ENCODE peak calls at places on chromosomes 6 and 20, in six cellular contexts. One of them, this sample, is unnamed.

GRCh38 chr20:9966966-9967365 is 67.8 kb upstream of the ANKEF1 start:
- DNase-seq in ovary: no peak
- DNase-seq in progenitor cell of endocrine pancreas: no peak
- DNase-seq in BE2C: no peak
- DNase-seq in A549: peak; percentile 36
- DNase-seq in thoracic aorta: no peak
- DNase-seq in this sample: no peak

GRCh38 chr20:3115190-3116107 is 30.9 kb upstream of the AVP start:
- DNase-seq in ovary: no peak
- DNase-seq in thoracic aorta: no peak
- DNase-seq in progenitor cell of endocrine pancreas: no peak
- DNase-seq in A549: peak; percentile 97
- DNase-seq in BE2C: peak; percentile 70
- DNase-seq in this sample: peak; percentile 47

GRCh38 chr6:129606664-129607063 is 103.3 kb downstream of the ARHGAP18 start:
- DNase-seq in A549: no peak
- DNase-seq in progenitor cell of endocrine pancreas: no peak
- DNase-seq in thoracic aorta: no peak
- DNase-seq in ovary: no peak
- DNase-seq in BE2C: no peak
- DNase-seq in this sample: no peak

GRCh38 chr6:159726196-159726917 is 949 bp upstream of the WTAP start:
- DNase-seq in progenitor cell of endocrine pancreas: no peak
- DNase-seq in thoracic aorta: no peak
- DNase-seq in BE2C: no peak
- DNase-seq in ovary: no peak
- DNase-seq in A549: no peak
- DNase-seq in this sample: no peak

GRCh38 chr6:149840345-149841075 is 23.6 kb downstream of the LRP11 start:
- DNase-seq in A549: peak; percentile 89
- DNase-seq in progenitor cell of endocrine pancreas: peak; percentile 27
- DNase-seq in ovary: peak; percentile 45
- DNase-seq in thoracic aorta: no peak
- DNase-seq in BE2C: peak; percentile 73
- DNase-seq in this sample: peak; percentile 26

GRCh38 chr20:53212018-53212417 is 239.9 kb downstream of the TSHZ2 start:
- DNase-seq in A549: no peak
- DNase-seq in BE2C: no peak
- DNase-seq in ovary: no peak
- DNase-seq in thoracic aorta: no peak
- DNase-seq in progenitor cell of endocrine pancreas: no peak
- DNase-seq in this sample: no peak

GRCh38 chr20:20480689-20481088 is 112.8 kb downstream of the INSM1 start:
- DNase-seq in A549: no peak
- DNase-seq in ovary: no peak
- DNase-seq in BE2C: no peak
- DNase-seq in thoracic aorta: no peak
- DNase-seq in progenitor cell of endocrine pancreas: no peak
- DNase-seq in this sample: no peak

GRCh38 chr6:73817238-73817637 is 121.2 kb downstream of the CD109 start:
- DNase-seq in thoracic aorta: no peak
- DNase-seq in BE2C: no peak
- DNase-seq in A549: no peak
- DNase-seq in ovary: no peak
- DNase-seq in progenitor cell of endocrine pancreas: no peak
- DNase-seq in this sample: no peak

GRCh38 chr6:11368264-11368663 is 135.8 kb upstream of the NEDD9 start:
- DNase-seq in thoracic aorta: no peak
- DNase-seq in A549: no peak
- DNase-seq in progenitor cell of endocrine pancreas: no peak
- DNase-seq in ovary: no peak
- DNase-seq in BE2C: no peak
- DNase-seq in this sample: no peak

GRCh38 chr6:147510949-147511590 is 2.6 kb downstream of the SAMD5 start:
- DNase-seq in BE2C: no peak
- DNase-seq in A549: no peak
- DNase-seq in ovary: no peak
- DNase-seq in thoracic aorta: no peak
- DNase-seq in progenitor cell of endocrine pancreas: no peak
- DNase-seq in this sample: no peak

GRCh38 chr6:13846841-13847240 is 32.5 kb upstream of the MCUR1 start:
- DNase-seq in A549: peak; percentile 17
- DNase-seq in ovary: no peak
- DNase-seq in progenitor cell of endocrine pancreas: no peak
- DNase-seq in BE2C: peak; percentile 21
- DNase-seq in thoracic aorta: no peak
- DNase-seq in this sample: no peak

GRCh38 chr6:146361367-146361924 is 182.2 kb upstream of the RAB32 start:
- DNase-seq in A549: no peak
- DNase-seq in thoracic aorta: no peak
- DNase-seq in BE2C: no peak
- DNase-seq in ovary: no peak
- DNase-seq in progenitor cell of endocrine pancreas: no peak
- DNase-seq in this sample: no peak

GRCh38 chr20:5067877-5068276 is 51.9 kb downstream of the PCNA start:
- DNase-seq in A549: no peak
- DNase-seq in progenitor cell of endocrine pancreas: no peak
- DNase-seq in thoracic aorta: no peak
- DNase-seq in BE2C: no peak
- DNase-seq in ovary: no peak
- DNase-seq in this sample: no peak

GRCh38 chr20:5070570-5070969 is 49.2 kb downstream of the PCNA start:
- DNase-seq in BE2C: no peak
- DNase-seq in ovary: no peak
- DNase-seq in A549: no peak
- DNase-seq in progenitor cell of endocrine pancreas: no peak
- DNase-seq in thoracic aorta: no peak
- DNase-seq in this sample: no peak

GRCh38 chr20:5072756-5073153 is 47.0 kb downstream of the PCNA start:
- DNase-seq in A549: no peak
- DNase-seq in BE2C: no peak
- DNase-seq in ovary: no peak
- DNase-seq in thoracic aorta: no peak
- DNase-seq in progenitor cell of endocrine pancreas: no peak
- DNase-seq in this sample: no peak

GRCh38 chr20:5069141-5069806 is 50.5 kb downstream of the PCNA start:
- DNase-seq in A549: no peak
- DNase-seq in BE2C: no peak
- DNase-seq in ovary: no peak
- DNase-seq in progenitor cell of endocrine pancreas: no peak
- DNase-seq in thoracic aorta: no peak
- DNase-seq in this sample: no peak

DNA sequence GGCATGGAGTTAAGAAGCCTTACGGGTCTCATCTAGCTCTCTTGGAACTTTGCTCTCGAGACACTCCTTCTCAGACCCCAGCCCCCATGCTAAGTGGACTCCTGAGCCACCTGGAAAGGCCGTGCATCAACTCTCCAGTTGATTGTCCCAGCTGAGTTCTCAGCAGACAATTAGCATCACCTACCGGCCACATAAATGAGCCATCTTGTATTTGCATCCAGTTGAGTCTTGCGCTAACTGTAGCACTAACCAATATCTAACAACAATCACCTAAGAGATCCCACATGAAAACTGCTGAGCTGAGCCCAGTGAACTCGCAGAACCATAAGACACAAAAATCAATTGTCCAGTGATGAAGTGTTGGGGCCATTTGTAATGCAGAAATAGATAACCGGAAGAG is 49.7 kb downstream of the PCNA start:
- DNase-seq in progenitor cell of endocrine pancreas: no peak
- DNase-seq in ovary: no peak
- DNase-seq in BE2C: no peak
- DNase-seq in A549: no peak
- DNase-seq in thoracic aorta: no peak
- DNase-seq in this sample: no peak
- TF ChIP-seq CTCF in progenitor cell of endocrine pancreas: no peak
- TF ChIP-seq CTCF in ovary: no peak
- TF ChIP-seq CTCF in BE2C: no peak
- TF ChIP-seq CTCF in A549: no peak
- TF ChIP-seq CTCF in thoracic aorta: no peak
- TF ChIP-seq CTCF in this sample: no peak

GRCh38 chr6:38271081-38271480 is 368.6 kb downstream of the BTBD9 start:
- DNase-seq in thoracic aorta: no peak
- DNase-seq in BE2C: no peak
- DNase-seq in A549: no peak
- DNase-seq in ovary: no peak
- DNase-seq in progenitor cell of endocrine pancreas: no peak
- DNase-seq in this sample: no peak
- TF ChIP-seq CTCF in thoracic aorta: no peak
- TF ChIP-seq CTCF in BE2C: no peak
- TF ChIP-seq CTCF in A549: no peak
- TF ChIP-seq CTCF in ovary: no peak
- TF ChIP-seq CTCF in progenitor cell of endocrine pancreas: no peak
- TF ChIP-seq CTCF in this sample: no peak

GRCh38 chr6:158042245-158042798 is 60.7 kb downstream of the SYNJ2 start:
- DNase-seq in ovary: no peak
- DNase-seq in A549: no peak
- DNase-seq in progenitor cell of endocrine pancreas: no peak
- DNase-seq in BE2C: peak; percentile 88
- DNase-seq in thoracic aorta: no peak
- DNase-seq in this sample: no peak

GRCh38 chr6:158040804-158041347 is 59.2 kb downstream of the SYNJ2 start:
- DNase-seq in progenitor cell of endocrine pancreas: no peak
- DNase-seq in thoracic aorta: no peak
- DNase-seq in ovary: no peak
- DNase-seq in BE2C: no peak
- DNase-seq in A549: no peak
- DNase-seq in this sample: no peak

GRCh38 chr6:158043008-158043407 is 61.3 kb downstream of the SYNJ2 start:
- DNase-seq in ovary: no peak
- DNase-seq in A549: no peak
- DNase-seq in BE2C: no peak
- DNase-seq in thoracic aorta: no peak
- DNase-seq in progenitor cell of endocrine pancreas: no peak
- DNase-seq in this sample: no peak

GRCh38 chr6:158041370-158041769 is 59.7 kb downstream of the SYNJ2 start:
- DNase-seq in BE2C: no peak
- DNase-seq in thoracic aorta: no peak
- DNase-seq in progenitor cell of endocrine pancreas: no peak
- DNase-seq in ovary: no peak
- DNase-seq in A549: no peak
- DNase-seq in this sample: no peak

GRCh38 chr6:158041788-158042187 is 60.1 kb downstream of the SYNJ2 start:
- DNase-seq in A549: no peak
- DNase-seq in progenitor cell of endocrine pancreas: no peak
- DNase-seq in BE2C: no peak
- DNase-seq in thoracic aorta: no peak
- DNase-seq in ovary: no peak
- DNase-seq in this sample: no peak
- TF ChIP-seq CTCF in A549: no peak
- TF ChIP-seq CTCF in progenitor cell of endocrine pancreas: no peak
- TF ChIP-seq CTCF in BE2C: no peak
- TF ChIP-seq CTCF in thoracic aorta: no peak
- TF ChIP-seq CTCF in ovary: no peak
- TF ChIP-seq CTCF in this sample: no peak

GRCh38 chr6:43748765-43749164 is 21.2 kb upstream of the VEGFA start:
- DNase-seq in ovary: no peak
- DNase-seq in thoracic aorta: no peak
- DNase-seq in BE2C: no peak
- DNase-seq in A549: no peak
- DNase-seq in progenitor cell of endocrine pancreas: no peak
- DNase-seq in this sample: no peak
- TF ChIP-seq CTCF in ovary: no peak
- TF ChIP-seq CTCF in thoracic aorta: no peak
- TF ChIP-seq CTCF in BE2C: no peak
- TF ChIP-seq CTCF in A549: no peak
- TF ChIP-seq CTCF in progenitor cell of endocrine pancreas: no peak
- TF ChIP-seq CTCF in this sample: no peak

GRCh38 chr6:169722362-169723199 is 1.7 kb downstream of the PHF10 start:
- DNase-seq in thoracic aorta: no peak
- DNase-seq in A549: no peak
- DNase-seq in progenitor cell of endocrine pancreas: no peak
- DNase-seq in ovary: peak; percentile 43
- DNase-seq in BE2C: peak; percentile 38
- DNase-seq in this sample: peak; percentile 44
- TF ChIP-seq CTCF in thoracic aorta: no peak
- TF ChIP-seq CTCF in A549: no peak
- TF ChIP-seq CTCF in progenitor cell of endocrine pancreas: no peak
- TF ChIP-seq CTCF in ovary: no peak
- TF ChIP-seq CTCF in BE2C: no peak
- TF ChIP-seq CTCF in this sample: no peak

This sample was measured in nephron progenitor cell.